ENCODE peak calls at places on chromosomes 5 and 9, in four cellular contexts. J is body of pancreas; C is stimulated activated CD4-positive, alpha-beta T cell treated with anti-CD3 and anti-CD28 coated beads, Interleukin-1b, Interleukin-23, amount 100 ng/mL, for 24 hours; X is HTR-8/SVneo. E is an unnamed sample.

GRCh38 chr5:57335092-57335491 is 147.5 kb downstream of the ACTBL2 start:
- DNase-seq in J (no peak), X (no peak), C (no peak), E (no peak)

GRCh38 chr9:121288874-121289553 is 21.1 kb downstream of the GSN start:
- DNase-seq in J (peak; percentile 50), X (no peak), C (no peak), E (no peak)

GRCh38 chr5:68749648-68750047 is 344.2 kb upstream of the SLC30A5 start:
- DNase-seq in C (no peak), J (no peak), X (no peak), E (no peak)

GRCh38 chr9:16458696-16459420 is 411.6 kb downstream of the BNC2 start:
- DNase-seq in J (no peak), C (no peak), X (no peak), E (no peak)

GRCh38 chr9:105280730-105281129 is 36.3 kb downstream of the SLC44A1 start:
- DNase-seq in X (no peak), J (no peak), C (no peak), E (no peak)

GRCh38 chr5:37090123-37090726 is 159.0 kb downstream of the CPLANE1 start:
- DNase-seq in J (no peak), C (no peak), X (no peak), E (no peak)

GRCh38 chr5:172345886-172346285 is 62.3 kb upstream of the UBTD2 start:
- DNase-seq in J (no peak), X (no peak), C (no peak), E (no peak)

GRCh38 chr9:92609142-92609500 is 60.8 kb downstream of the IPPK start:
- DNase-seq in J (no peak), X (no peak), C (no peak), E (peak; percentile 40)

GRCh38 chr5:34717426-34718327 is 61.5 kb downstream of the RAI14 start:
- DNase-seq in C (no peak), X (peak; percentile 95), J (no peak), E (no peak)

GRCh38 chr9:69324549-69325401 is at the start of gene ENTREP1:
- DNase-seq in J (peak; percentile 78), C (no peak), X (peak; percentile 29), E (peak; percentile 7)

GRCh38 chr9:96027271-96028131 is 152.0 kb downstream of the ERCC6L2 start:
- DNase-seq in X (no peak), J (no peak), C (no peak), E (no peak)

GRCh38 chr9:129889461-129889935 is 54.2 kb downstream of the USP20 start:
- DNase-seq in C (no peak), J (no peak), X (no peak), E (no peak)

E was measured in G401.